ENCODE peak calls at places on chromosomes 3 and 15, in ten cellular contexts. One of them, this sample, is unnamed.
A peak's percentile ranks its signal among the peaks of the same experiment; 100 is the strongest.

GRCh38 chr15:98654790-98655360 is 6.5 kb downstream of the IGF1R start:
- DNase-seq in NCI-H2081: no peak
- DNase-seq in neural crest cell: no peak
- DNase-seq in anterior cingulate cortex: no peak
- DNase-seq in psoas muscle: no peak
- DNase-seq in CD8-positive, alpha-beta T cell: no peak
- DNase-seq in GM12864: no peak
- DNase-seq in GM03348: no peak
- DNase-seq in activated T-helper 9 cell treated with anti-CD3 and anti-CD28 coated beads, Interleukin-2, amount 50 U/mL, for 16 hours: no peak
- DNase-seq in left ventricle myocardium superior: no peak
- DNase-seq in this sample: no peak

GRCh38 chr3:171028779-171029232 is 2.3 kb upstream of the SLC2A2 start:
- DNase-seq in activated T-helper 9 cell treated with anti-CD3 and anti-CD28 coated beads, Interleukin-2, amount 50 U/mL, for 16 hours: no peak
- DNase-seq in left ventricle myocardium superior: no peak
- DNase-seq in CD8-positive, alpha-beta T cell: no peak
- DNase-seq in GM03348: peak; percentile 81
- DNase-seq in neural crest cell: no peak
- DNase-seq in psoas muscle: no peak
- DNase-seq in NCI-H2081: no peak
- DNase-seq in anterior cingulate cortex: no peak
- DNase-seq in GM12864: no peak
- DNase-seq in this sample: peak; percentile 79

GRCh38 chr3:15263120-15263519 is 57.1 kb downstream of the CAPN7 start:
- DNase-seq in GM12864: no peak
- DNase-seq in NCI-H2081: no peak
- DNase-seq in CD8-positive, alpha-beta T cell: no peak
- DNase-seq in anterior cingulate cortex: no peak
- DNase-seq in neural crest cell: no peak
- DNase-seq in GM03348: no peak
- DNase-seq in left ventricle myocardium superior: no peak
- DNase-seq in activated T-helper 9 cell treated with anti-CD3 and anti-CD28 coated beads, Interleukin-2, amount 50 U/mL, for 16 hours: no peak
- DNase-seq in psoas muscle: no peak
- DNase-seq in this sample: no peak

GRCh38 chr3:195009607-195010006 is 261.4 kb downstream of the XXYLT1 start:
- DNase-seq in neural crest cell: no peak
- DNase-seq in GM03348: no peak
- DNase-seq in psoas muscle: no peak
- DNase-seq in CD8-positive, alpha-beta T cell: no peak
- DNase-seq in left ventricle myocardium superior: no peak
- DNase-seq in activated T-helper 9 cell treated with anti-CD3 and anti-CD28 coated beads, Interleukin-2, amount 50 U/mL, for 16 hours: no peak
- DNase-seq in anterior cingulate cortex: no peak
- DNase-seq in NCI-H2081: no peak
- DNase-seq in GM12864: no peak
- DNase-seq in this sample: no peak

GRCh38 chr3:59774613-59775012 is 724.8 kb upstream of the CFAP20DC start:
- DNase-seq in psoas muscle: no peak
- DNase-seq in neural crest cell: no peak
- DNase-seq in left ventricle myocardium superior: no peak
- DNase-seq in GM12864: no peak
- DNase-seq in activated T-helper 9 cell treated with anti-CD3 and anti-CD28 coated beads, Interleukin-2, amount 50 U/mL, for 16 hours: no peak
- DNase-seq in anterior cingulate cortex: no peak
- DNase-seq in CD8-positive, alpha-beta T cell: no peak
- DNase-seq in NCI-H2081: no peak
- DNase-seq in GM03348: peak; percentile 75
- DNase-seq in this sample: peak; percentile 67

GRCh38 chr3:64327039-64327804 is 102.0 kb upstream of the PRICKLE2 start:
- DNase-seq in left ventricle myocardium superior: peak; percentile 81
- DNase-seq in CD8-positive, alpha-beta T cell: no peak
- DNase-seq in GM12864: no peak
- DNase-seq in activated T-helper 9 cell treated with anti-CD3 and anti-CD28 coated beads, Interleukin-2, amount 50 U/mL, for 16 hours: no peak
- DNase-seq in NCI-H2081: no peak
- DNase-seq in anterior cingulate cortex: peak; percentile 10
- DNase-seq in psoas muscle: peak; percentile 78
- DNase-seq in neural crest cell: no peak
- DNase-seq in GM03348: peak; percentile 70
- DNase-seq in this sample: no peak

GRCh38 chr3:188046561-188047213 is 107.3 kb upstream of the LPP start:
- DNase-seq in neural crest cell: no peak
- DNase-seq in NCI-H2081: no peak
- DNase-seq in left ventricle myocardium superior: no peak
- DNase-seq in psoas muscle: no peak
- DNase-seq in GM12864: no peak
- DNase-seq in activated T-helper 9 cell treated with anti-CD3 and anti-CD28 coated beads, Interleukin-2, amount 50 U/mL, for 16 hours: no peak
- DNase-seq in anterior cingulate cortex: no peak
- DNase-seq in CD8-positive, alpha-beta T cell: no peak
- DNase-seq in GM03348: no peak
- DNase-seq in this sample: no peak

GRCh38 chr15:34304613-34305012 is 33.0 kb downstream of the SLC12A6 start:
- DNase-seq in CD8-positive, alpha-beta T cell: no peak
- DNase-seq in psoas muscle: no peak
- DNase-seq in neural crest cell: no peak
- DNase-seq in left ventricle myocardium superior: no peak
- DNase-seq in activated T-helper 9 cell treated with anti-CD3 and anti-CD28 coated beads, Interleukin-2, amount 50 U/mL, for 16 hours: no peak
- DNase-seq in GM03348: peak; percentile 23
- DNase-seq in anterior cingulate cortex: no peak
- DNase-seq in NCI-H2081: no peak
- DNase-seq in GM12864: no peak
- DNase-seq in this sample: peak; percentile 13

GRCh38 chr3:110414851-110415250 is 656.8 kb upstream of the NECTIN3 start:
- DNase-seq in CD8-positive, alpha-beta T cell: no peak
- DNase-seq in activated T-helper 9 cell treated with anti-CD3 and anti-CD28 coated beads, Interleukin-2, amount 50 U/mL, for 16 hours: no peak
- DNase-seq in anterior cingulate cortex: no peak
- DNase-seq in psoas muscle: no peak
- DNase-seq in NCI-H2081: no peak
- DNase-seq in left ventricle myocardium superior: no peak
- DNase-seq in GM03348: peak; percentile 21
- DNase-seq in GM12864: no peak
- DNase-seq in neural crest cell: no peak
- DNase-seq in this sample: peak; percentile 62

GRCh38 chr3:5754602-5755001 is 567.1 kb downstream of the EDEM1 start:
- DNase-seq in GM12864: no peak
- DNase-seq in CD8-positive, alpha-beta T cell: no peak
- DNase-seq in neural crest cell: no peak
- DNase-seq in activated T-helper 9 cell treated with anti-CD3 and anti-CD28 coated beads, Interleukin-2, amount 50 U/mL, for 16 hours: no peak
- DNase-seq in NCI-H2081: no peak
- DNase-seq in anterior cingulate cortex: no peak
- DNase-seq in left ventricle myocardium superior: no peak
- DNase-seq in psoas muscle: no peak
- DNase-seq in GM03348: no peak
- DNase-seq in this sample: no peak

GRCh38 chr3:36893137-36893557 is 51.7 kb downstream of the TRANK1 start:
- DNase-seq in left ventricle myocardium superior: no peak
- DNase-seq in anterior cingulate cortex: no peak
- DNase-seq in psoas muscle: no peak
- DNase-seq in CD8-positive, alpha-beta T cell: no peak
- DNase-seq in NCI-H2081: no peak
- DNase-seq in GM03348: peak; percentile 64
- DNase-seq in neural crest cell: no peak
- DNase-seq in activated T-helper 9 cell treated with anti-CD3 and anti-CD28 coated beads, Interleukin-2, amount 50 U/mL, for 16 hours: no peak
- DNase-seq in GM12864: no peak
- DNase-seq in this sample: peak; percentile 32

GRCh38 chr3:133374706-133375105 is 25.1 kb upstream of the BFSP2 start:
- DNase-seq in activated T-helper 9 cell treated with anti-CD3 and anti-CD28 coated beads, Interleukin-2, amount 50 U/mL, for 16 hours: no peak
- DNase-seq in NCI-H2081: no peak
- DNase-seq in left ventricle myocardium superior: no peak
- DNase-seq in GM12864: no peak
- DNase-seq in GM03348: no peak
- DNase-seq in psoas muscle: no peak
- DNase-seq in neural crest cell: no peak
- DNase-seq in anterior cingulate cortex: no peak
- DNase-seq in CD8-positive, alpha-beta T cell: no peak
- DNase-seq in this sample: peak; percentile 14

GRCh38 chr3:159669024-159669476 is 319.6 kb upstream of the IL12A start:
- DNase-seq in GM12864: no peak
- DNase-seq in neural crest cell: no peak
- DNase-seq in anterior cingulate cortex: no peak
- DNase-seq in NCI-H2081: no peak
- DNase-seq in left ventricle myocardium superior: no peak
- DNase-seq in GM03348: no peak
- DNase-seq in CD8-positive, alpha-beta T cell: no peak
- DNase-seq in psoas muscle: no peak
- DNase-seq in activated T-helper 9 cell treated with anti-CD3 and anti-CD28 coated beads, Interleukin-2, amount 50 U/mL, for 16 hours: no peak
- DNase-seq in this sample: peak; percentile 40

GRCh38 chr3:40801276-40801675 is 276.5 kb downstream of the ZNF621 start:
- DNase-seq in CD8-positive, alpha-beta T cell: no peak
- DNase-seq in psoas muscle: no peak
- DNase-seq in activated T-helper 9 cell treated with anti-CD3 and anti-CD28 coated beads, Interleukin-2, amount 50 U/mL, for 16 hours: no peak
- DNase-seq in neural crest cell: no peak
- DNase-seq in left ventricle myocardium superior: no peak
- DNase-seq in NCI-H2081: no peak
- DNase-seq in anterior cingulate cortex: no peak
- DNase-seq in GM12864: no peak
- DNase-seq in GM03348: no peak
- DNase-seq in this sample: no peak

GRCh38 chr3:126156468-126156867 is 23.9 kb downstream of the ALDH1L1 start:
- DNase-seq in left ventricle myocardium superior: no peak
- DNase-seq in psoas muscle: no peak
- DNase-seq in CD8-positive, alpha-beta T cell: no peak
- DNase-seq in activated T-helper 9 cell treated with anti-CD3 and anti-CD28 coated beads, Interleukin-2, amount 50 U/mL, for 16 hours: no peak
- DNase-seq in neural crest cell: no peak
- DNase-seq in anterior cingulate cortex: no peak
- DNase-seq in NCI-H2081: no peak
- DNase-seq in GM03348: peak; percentile 36
- DNase-seq in GM12864: peak; percentile 7
- DNase-seq in this sample: no peak

GRCh38 chr3:189580190-189580589 is 51.0 kb upstream of the TP63 start:
- DNase-seq in GM12864: no peak
- DNase-seq in activated T-helper 9 cell treated with anti-CD3 and anti-CD28 coated beads, Interleukin-2, amount 50 U/mL, for 16 hours: no peak
- DNase-seq in anterior cingulate cortex: no peak
- DNase-seq in psoas muscle: no peak
- DNase-seq in NCI-H2081: no peak
- DNase-seq in neural crest cell: no peak
- DNase-seq in CD8-positive, alpha-beta T cell: no peak
- DNase-seq in left ventricle myocardium superior: no peak
- DNase-seq in GM03348: no peak
- DNase-seq in this sample: no peak

GRCh38 chr3:141858312-141858711 is 18.1 kb upstream of the ATP1B3 start:
- DNase-seq in anterior cingulate cortex: no peak
- DNase-seq in GM12864: no peak
- DNase-seq in NCI-H2081: no peak
- DNase-seq in GM03348: no peak
- DNase-seq in left ventricle myocardium superior: no peak
- DNase-seq in activated T-helper 9 cell treated with anti-CD3 and anti-CD28 coated beads, Interleukin-2, amount 50 U/mL, for 16 hours: no peak
- DNase-seq in psoas muscle: no peak
- DNase-seq in neural crest cell: no peak
- DNase-seq in CD8-positive, alpha-beta T cell: no peak
- DNase-seq in this sample: no peak

GRCh38 chr3:13160619-13161018 is 87.4 kb upstream of the IQSEC1 start:
- DNase-seq in GM03348: no peak
- DNase-seq in CD8-positive, alpha-beta T cell: no peak
- DNase-seq in neural crest cell: no peak
- DNase-seq in activated T-helper 9 cell treated with anti-CD3 and anti-CD28 coated beads, Interleukin-2, amount 50 U/mL, for 16 hours: no peak
- DNase-seq in psoas muscle: no peak
- DNase-seq in anterior cingulate cortex: no peak
- DNase-seq in NCI-H2081: no peak
- DNase-seq in GM12864: no peak
- DNase-seq in left ventricle myocardium superior: no peak
- DNase-seq in this sample: no peak

GRCh38 chr3:48279926-48280325 is 39.0 kb downstream of the ZNF589 start:
- DNase-seq in GM12864: no peak
- DNase-seq in left ventricle myocardium superior: no peak
- DNase-seq in activated T-helper 9 cell treated with anti-CD3 and anti-CD28 coated beads, Interleukin-2, amount 50 U/mL, for 16 hours: no peak
- DNase-seq in NCI-H2081: no peak
- DNase-seq in psoas muscle: no peak
- DNase-seq in CD8-positive, alpha-beta T cell: no peak
- DNase-seq in anterior cingulate cortex: no peak
- DNase-seq in GM03348: peak; percentile 16
- DNase-seq in neural crest cell: no peak
- DNase-seq in this sample: no peak

GRCh38 chr3:36393563-36393962 is 13.3 kb downstream of the STAC start:
- DNase-seq in anterior cingulate cortex: no peak
- DNase-seq in CD8-positive, alpha-beta T cell: no peak
- DNase-seq in psoas muscle: no peak
- DNase-seq in left ventricle myocardium superior: no peak
- DNase-seq in neural crest cell: no peak
- DNase-seq in GM12864: no peak
- DNase-seq in activated T-helper 9 cell treated with anti-CD3 and anti-CD28 coated beads, Interleukin-2, amount 50 U/mL, for 16 hours: no peak
- DNase-seq in GM03348: peak; percentile 21
- DNase-seq in NCI-H2081: no peak
- DNase-seq in this sample: no peak

GRCh38 chr15:39287322-39288195 is 293.3 kb upstream of the THBS1 start:
- DNase-seq in NCI-H2081: peak; percentile 79
- DNase-seq in psoas muscle: no peak
- DNase-seq in neural crest cell: no peak
- DNase-seq in activated T-helper 9 cell treated with anti-CD3 and anti-CD28 coated beads, Interleukin-2, amount 50 U/mL, for 16 hours: no peak
- DNase-seq in GM12864: no peak
- DNase-seq in left ventricle myocardium superior: no peak
- DNase-seq in CD8-positive, alpha-beta T cell: no peak
- DNase-seq in GM03348: no peak
- DNase-seq in anterior cingulate cortex: no peak
- DNase-seq in this sample: no peak

GRCh38 chr3:178699810-178700209 is 163.6 kb downstream of the KCNMB2 start:
- DNase-seq in left ventricle myocardium superior: no peak
- DNase-seq in psoas muscle: no peak
- DNase-seq in activated T-helper 9 cell treated with anti-CD3 and anti-CD28 coated beads, Interleukin-2, amount 50 U/mL, for 16 hours: no peak
- DNase-seq in GM03348: no peak
- DNase-seq in NCI-H2081: peak; percentile 38
- DNase-seq in neural crest cell: no peak
- DNase-seq in anterior cingulate cortex: no peak
- DNase-seq in GM12864: no peak
- DNase-seq in CD8-positive, alpha-beta T cell: no peak
- DNase-seq in this sample: no peak

GRCh38 chr3:107432013-107432515 is 54.8 kb downstream of the CCDC54 start:
- DNase-seq in GM03348: peak; percentile 40
- DNase-seq in neural crest cell: no peak
- DNase-seq in GM12864: no peak
- DNase-seq in NCI-H2081: peak; percentile 49
- DNase-seq in activated T-helper 9 cell treated with anti-CD3 and anti-CD28 coated beads, Interleukin-2, amount 50 U/mL, for 16 hours: no peak
- DNase-seq in left ventricle myocardium superior: no peak
- DNase-seq in CD8-positive, alpha-beta T cell: no peak
- DNase-seq in anterior cingulate cortex: no peak
- DNase-seq in psoas muscle: no peak
- DNase-seq in this sample: no peak

GRCh38 chr3:151058742-151059141 is 26.7 kb upstream of the MED12L start:
- DNase-seq in NCI-H2081: no peak
- DNase-seq in anterior cingulate cortex: no peak
- DNase-seq in neural crest cell: no peak
- DNase-seq in psoas muscle: no peak
- DNase-seq in activated T-helper 9 cell treated with anti-CD3 and anti-CD28 coated beads, Interleukin-2, amount 50 U/mL, for 16 hours: no peak
- DNase-seq in GM12864: no peak
- DNase-seq in GM03348: no peak
- DNase-seq in left ventricle myocardium superior: no peak
- DNase-seq in CD8-positive, alpha-beta T cell: no peak
- DNase-seq in this sample: no peak

GRCh38 chr3:133211449-133211848 is 173.3 kb downstream of the TMEM108 start:
- DNase-seq in anterior cingulate cortex: no peak
- DNase-seq in GM03348: no peak
- DNase-seq in left ventricle myocardium superior: no peak
- DNase-seq in psoas muscle: no peak
- DNase-seq in activated T-helper 9 cell treated with anti-CD3 and anti-CD28 coated beads, Interleukin-2, amount 50 U/mL, for 16 hours: no peak
- DNase-seq in NCI-H2081: peak; percentile 34
- DNase-seq in CD8-positive, alpha-beta T cell: no peak
- DNase-seq in neural crest cell: no peak
- DNase-seq in GM12864: peak; percentile 55
- DNase-seq in this sample: no peak

GRCh38 chr15:98548172-98548971 is 100.0 kb upstream of the IGF1R start:
- DNase-seq in psoas muscle: peak; percentile 74
- DNase-seq in activated T-helper 9 cell treated with anti-CD3 and anti-CD28 coated beads, Interleukin-2, amount 50 U/mL, for 16 hours: no peak
- DNase-seq in CD8-positive, alpha-beta T cell: no peak
- DNase-seq in neural crest cell: peak; percentile 48
- DNase-seq in GM12864: no peak
- DNase-seq in NCI-H2081: peak; percentile 19
- DNase-seq in GM03348: peak; percentile 74
- DNase-seq in anterior cingulate cortex: peak; percentile 54
- DNase-seq in left ventricle myocardium superior: peak; percentile 80
- DNase-seq in this sample: peak; percentile 26

GRCh38 chr15:59594493-59594942 is 17.1 kb upstream of the GCNT3 start:
- DNase-seq in activated T-helper 9 cell treated with anti-CD3 and anti-CD28 coated beads, Interleukin-2, amount 50 U/mL, for 16 hours: no peak
- DNase-seq in psoas muscle: no peak
- DNase-seq in CD8-positive, alpha-beta T cell: no peak
- DNase-seq in NCI-H2081: no peak
- DNase-seq in left ventricle myocardium superior: no peak
- DNase-seq in GM12864: no peak
- DNase-seq in anterior cingulate cortex: no peak
- DNase-seq in neural crest cell: no peak
- DNase-seq in GM03348: peak; percentile 51
- DNase-seq in this sample: peak; percentile 49

GRCh38 chr15:75403892-75404291 is 35.5 kb upstream of the MAN2C1 start:
- DNase-seq in CD8-positive, alpha-beta T cell: no peak
- DNase-seq in NCI-H2081: no peak
- DNase-seq in GM03348: no peak
- DNase-seq in neural crest cell: no peak
- DNase-seq in activated T-helper 9 cell treated with anti-CD3 and anti-CD28 coated beads, Interleukin-2, amount 50 U/mL, for 16 hours: no peak
- DNase-seq in GM12864: no peak
- DNase-seq in anterior cingulate cortex: no peak
- DNase-seq in psoas muscle: no peak
- DNase-seq in left ventricle myocardium superior: no peak
- DNase-seq in this sample: no peak

This sample was measured in skeletal muscle cell.